ENCODE peak calls at places on chromosomes 4 and X, in six cellular contexts. R, T, I, D, X and L are unnamed samples.

GRCh38 chr4:107719211-107719926 is 665 bp downstream of the PAPSS1 start:
- DNase-seq in R (no peak), T (peak; percentile 37), I (no peak), D (no peak), X (peak; percentile 53), L (no peak)

GRCh38 chr4:143701365-143701764 is 890 bp upstream of the FREM3 start:
- DNase-seq in R (no peak), T (no peak), I (no peak), D (no peak), X (no peak), L (no peak)

GRCh38 chr4:78629991-78630541 is 78.5 kb downstream of the ANXA3 start:
- DNase-seq in R (no peak), T (no peak), I (no peak), D (no peak), X (no peak), L (no peak)

GRCh38 chr4:114108869-114109268 is 129.4 kb upstream of the ARSJ start:
- DNase-seq in R (no peak), T (no peak), I (no peak), D (no peak), X (peak; percentile 19), L (no peak)

GRCh38 chrX:38138900-38139299 is 81.8 kb downstream of the SRPX start:
- DNase-seq in R (no peak), T (no peak), I (no peak), D (no peak), X (no peak), L (no peak)

GRCh38 chr4:18049446-18049845 is 27.9 kb upstream of the LCORL start:
- DNase-seq in R (no peak), T (no peak), I (no peak), D (no peak), X (no peak), L (no peak)

GRCh38 chr4:123244233-123244632 is 152.4 kb upstream of the SPRY1 start:
- DNase-seq in R (no peak), T (no peak), I (no peak), D (no peak), X (peak; percentile 4), L (no peak)

GRCh38 chr4:17081157-17081556 is 182.7 kb upstream of the LDB2 start:
- DNase-seq in R (no peak), T (no peak), I (no peak), D (no peak), X (no peak), L (no peak)

GRCh38 chr4:127284236-127284635 is 348.5 kb upstream of the INTU start:
- DNase-seq in R (no peak), T (no peak), I (no peak), D (no peak), X (no peak), L (no peak)

GRCh38 chr4:6991771-6992557 is 51.2 kb upstream of the TADA2B start:
- DNase-seq in R (no peak), T (no peak), I (no peak), D (no peak), X (no peak), L (no peak)

GRCh38 chr4:37516057-37516775 is 170.0 kb downstream of the RELL1 start:
- DNase-seq in R (no peak), T (no peak), I (no peak), D (no peak), X (no peak), L (no peak)

GRCh38 chr4:138911903-138912713 is 103.5 kb upstream of the NOCT start:
- DNase-seq in R (no peak), T (no peak), I (no peak), D (no peak), X (peak; percentile 92), L (no peak)

GRCh38 chr4:41718907-41719306 is 29.6 kb downstream of the PHOX2B start:
- DNase-seq in R (no peak), T (no peak), I (no peak), D (no peak), X (no peak), L (no peak)